ENCODE peak calls at places on chromosomes 13 and 19, in five cellular contexts. C, R, N, B and S are unnamed samples.

GRCh38 chr13:38417727-38418126 is 68.1 kb downstream of the UFM1 start:
- DNase-seq in N (no peak), C (peak), B (peak), R (no peak), S (no peak)

GRCh38 chr13:79290595-79291244 is 115.3 kb downstream of the RBM26 start:
- DNase-seq in B (no peak), C (no peak), N (no peak), R (no peak), S (no peak)

GRCh38 chr19:12872941-12873890 is 8.0 kb downstream of the DNASE2 start:
- DNase-seq in B (peak), R (no peak), N (no peak), C (peak), S (peak)

GRCh38 chr19:30473334-30473867 is 101.2 kb downstream of the ZNF536 start:
- DNase-seq in B (no peak), R (no peak), N (no peak), C (no peak), S (no peak)

GRCh38 chr13:37811441-37811840 is 58.1 kb downstream of the TRPC4 start:
- DNase-seq in B (no peak), R (no peak), C (no peak), N (no peak), S (no peak)

GRCh38 chr19:3146677-3147100 is 10.9 kb downstream of the GNA15 start:
- DNase-seq in N (no peak), R (no peak), C (peak), B (no peak), S (peak)

GRCh38 chr13:104106705-104107393 is 1040.6 kb upstream of the SLC10A2 start:
- DNase-seq in R (no peak), N (no peak), B (no peak), C (peak), S (no peak)

GRCh38 chr19:17575871-17576757 is 20.7 kb downstream of the COLGALT1 start:
- DNase-seq in C (no peak), N (no peak), B (no peak), R (no peak), S (no peak)

GRCh38 chr19:54803410-54803809 is at the start of gene KIR2DL4:
- DNase-seq in N (no peak), B (no peak), C (no peak), R (no peak), S (no peak)

GRCh38 chr19:16559896-16560295 is 12.3 kb downstream of the SLC35E1 start:
- DNase-seq in B (no peak), R (no peak), C (no peak), N (no peak), S (no peak)